ENCODE peak calls at places on chromosome 11, in six cellular contexts. One of them, this sample, is unnamed. For H3K4me1, the result is how much of the 10 kb centered on the place peaks cover.

GRCh38 chr11:32353884-32354283 is 81.5 kb downstream of the WT1 start:
- DNase-seq in IMR-90: no peak
- DNase-seq in H1: no peak
- DNase-seq in neuronal stem cell: no peak
- DNase-seq in H9: no peak
- DNase-seq in mesendoderm: no peak
- DNase-seq in this sample: no peak

GRCh38 chr11:61575886-61576516 is 4.9 kb downstream of the SYT7 start:
- DNase-seq in IMR-90: no peak
- DNase-seq in H1: no peak
- DNase-seq in neuronal stem cell: no peak
- DNase-seq in H9: no peak
- DNase-seq in mesendoderm: no peak
- DNase-seq in this sample: no peak

GRCh38 chr11:14793546-14793945 is 98.5 kb downstream of the CYP2R1 start:
- DNase-seq in IMR-90: no peak
- DNase-seq in H1: no peak
- DNase-seq in neuronal stem cell: no peak
- DNase-seq in H9: no peak
- DNase-seq in mesendoderm: no peak
- DNase-seq in this sample: no peak

GRCh38 chr11:8683115-8683807 is 669 bp downstream of the RPL27A start:
- DNase-seq in IMR-90: no peak
- DNase-seq in H1: no peak
- DNase-seq in neuronal stem cell: no peak
- DNase-seq in H9: no peak
- DNase-seq in mesendoderm: peak
- DNase-seq in this sample: peak

GRCh38 chr11:12377824-12378593 is 638 bp downstream of the PARVA start:
- DNase-seq in IMR-90: peak
- DNase-seq in H1: peak
- DNase-seq in neuronal stem cell: peak
- DNase-seq in H9: peak
- DNase-seq in mesendoderm: peak
- DNase-seq in this sample: peak

GRCh38 chr11:8512547-8512946 is 81.5 kb downstream of the STK33 start:
- DNase-seq in IMR-90: no peak
- DNase-seq in H1: no peak
- DNase-seq in neuronal stem cell: no peak
- DNase-seq in H9: no peak
- DNase-seq in mesendoderm: no peak
- DNase-seq in this sample: no peak

GRCh38 chr11:23727821-23728220 is 769.0 kb upstream of the LUZP2 start:
- DNase-seq in IMR-90: peak
- DNase-seq in H1: no peak
- DNase-seq in neuronal stem cell: no peak
- DNase-seq in H9: no peak
- DNase-seq in mesendoderm: peak
- DNase-seq in this sample: no peak

GRCh38 chr11:111939836-111940604 is 2.9 kb downstream of the DIXDC1 start:
- DNase-seq in IMR-90: peak
- DNase-seq in H1: no peak
- DNase-seq in neuronal stem cell: no peak
- DNase-seq in H9: no peak
- DNase-seq in mesendoderm: no peak
- DNase-seq in this sample: no peak

GRCh38 chr11:57453543-57454177 is 6.7 kb upstream of the RTN4RL2 start:
- DNase-seq in IMR-90: no peak
- DNase-seq in H1: no peak
- DNase-seq in neuronal stem cell: no peak
- DNase-seq in H9: no peak
- DNase-seq in mesendoderm: no peak
- DNase-seq in this sample: no peak

GRCh38 chr11:12625438-12626071 is 48.7 kb upstream of the TEAD1 start:
- DNase-seq in IMR-90: peak
- DNase-seq in H1: no peak
- DNase-seq in neuronal stem cell: no peak
- DNase-seq in H9: no peak
- DNase-seq in mesendoderm: no peak
- DNase-seq in this sample: no peak

GRCh38 chr11:102306048-102306575 is 11.2 kb upstream of the BIRC3 start:
- DNase-seq in IMR-90: no peak
- DNase-seq in H1: no peak
- DNase-seq in neuronal stem cell: no peak
- DNase-seq in H9: no peak
- DNase-seq in mesendoderm: no peak
- DNase-seq in this sample: peak

GRCh38 chr11:68128682-68129327 is 7.6 kb upstream of the CHKA start:
- DNase-seq in IMR-90: peak
- DNase-seq in H1: no peak
- DNase-seq in neuronal stem cell: no peak
- DNase-seq in H9: peak
- DNase-seq in mesendoderm: peak
- DNase-seq in this sample: peak

GRCh38 chr11:111063711-111064110 is 181.8 kb upstream of the POU2AF2 start:
- DNase-seq in IMR-90: peak
- DNase-seq in H1: no peak
- DNase-seq in neuronal stem cell: no peak
- DNase-seq in H9: no peak
- DNase-seq in mesendoderm: no peak
- DNase-seq in this sample: no peak

GRCh38 chr11:2693271-2693833 is 6.4 kb downstream of the KCNQ1OT1 start:
- DNase-seq in IMR-90: no peak
- DNase-seq in H1: peak
- DNase-seq in neuronal stem cell: no peak
- DNase-seq in H9: peak
- DNase-seq in mesendoderm: peak
- DNase-seq in this sample: no peak

GRCh38 chr11:95044010-95044409 is 5.2 kb upstream of the KDM4F start:
- DNase-seq in IMR-90: no peak
- DNase-seq in H1: no peak
- DNase-seq in neuronal stem cell: no peak
- DNase-seq in H9: no peak
- DNase-seq in mesendoderm: no peak
- DNase-seq in this sample: no peak

GRCh38 chr11:35144103-35144741 is 5.3 kb downstream of the CD44 start:
- DNase-seq in IMR-90: peak
- DNase-seq in H1: no peak
- DNase-seq in neuronal stem cell: no peak
- DNase-seq in H9: no peak
- DNase-seq in mesendoderm: no peak
- DNase-seq in this sample: peak

GRCh38 chr11:102971766-102972165 is 16.2 kb upstream of the MMP13 start:
- DNase-seq in IMR-90: peak
- DNase-seq in H1: no peak
- DNase-seq in neuronal stem cell: no peak
- DNase-seq in H9: no peak
- DNase-seq in mesendoderm: no peak
- DNase-seq in this sample: no peak

GRCh38 chr11:112794321-112794720 is 166.9 kb upstream of the NCAM1 start:
- DNase-seq in IMR-90: no peak
- DNase-seq in H1: no peak
- DNase-seq in neuronal stem cell: no peak
- DNase-seq in H9: no peak
- DNase-seq in mesendoderm: no peak
- DNase-seq in this sample: no peak

GRCh38 chr11:115939726-115940421 is 435.7 kb upstream of the CADM1 start:
- DNase-seq in IMR-90: no peak
- DNase-seq in H1: no peak
- DNase-seq in neuronal stem cell: no peak
- DNase-seq in H9: no peak
- DNase-seq in mesendoderm: no peak
- DNase-seq in this sample: no peak

GRCh38 chr11:65526744-65527143 is 1.9 kb downstream of the SCYL1 start:
- DNase-seq in IMR-90: no peak
- DNase-seq in H1: no peak
- DNase-seq in neuronal stem cell: no peak
- DNase-seq in H9: no peak
- DNase-seq in mesendoderm: no peak
- DNase-seq in this sample: no peak
- H3K4me1 ChIP-seq in IMR-90: under half
- H3K4me1 ChIP-seq in H1: under half
- H3K4me1 ChIP-seq in neuronal stem cell: under half
- H3K4me1 ChIP-seq in H9: under half
- H3K4me1 ChIP-seq in mesendoderm: under half
- H3K4me1 ChIP-seq in this sample: under half

GRCh38 chr11:17206448-17206847 is 1.3 kb downstream of the PIK3C2A start:
- DNase-seq in IMR-90: no peak
- DNase-seq in H1: no peak
- DNase-seq in neuronal stem cell: no peak
- DNase-seq in H9: no peak
- DNase-seq in mesendoderm: no peak
- DNase-seq in this sample: no peak

GRCh38 chr11:17208257-17208999 is 642 bp upstream of the PIK3C2A start:
- DNase-seq in IMR-90: peak
- DNase-seq in H1: peak
- DNase-seq in neuronal stem cell: peak
- DNase-seq in H9: peak
- DNase-seq in mesendoderm: peak
- DNase-seq in this sample: peak

GRCh38 chr11:17209939-17210245 is 2.1 kb upstream of the PIK3C2A start:
- DNase-seq in IMR-90: no peak
- DNase-seq in H1: no peak
- DNase-seq in neuronal stem cell: no peak
- DNase-seq in H9: no peak
- DNase-seq in mesendoderm: peak
- DNase-seq in this sample: no peak

DNA sequence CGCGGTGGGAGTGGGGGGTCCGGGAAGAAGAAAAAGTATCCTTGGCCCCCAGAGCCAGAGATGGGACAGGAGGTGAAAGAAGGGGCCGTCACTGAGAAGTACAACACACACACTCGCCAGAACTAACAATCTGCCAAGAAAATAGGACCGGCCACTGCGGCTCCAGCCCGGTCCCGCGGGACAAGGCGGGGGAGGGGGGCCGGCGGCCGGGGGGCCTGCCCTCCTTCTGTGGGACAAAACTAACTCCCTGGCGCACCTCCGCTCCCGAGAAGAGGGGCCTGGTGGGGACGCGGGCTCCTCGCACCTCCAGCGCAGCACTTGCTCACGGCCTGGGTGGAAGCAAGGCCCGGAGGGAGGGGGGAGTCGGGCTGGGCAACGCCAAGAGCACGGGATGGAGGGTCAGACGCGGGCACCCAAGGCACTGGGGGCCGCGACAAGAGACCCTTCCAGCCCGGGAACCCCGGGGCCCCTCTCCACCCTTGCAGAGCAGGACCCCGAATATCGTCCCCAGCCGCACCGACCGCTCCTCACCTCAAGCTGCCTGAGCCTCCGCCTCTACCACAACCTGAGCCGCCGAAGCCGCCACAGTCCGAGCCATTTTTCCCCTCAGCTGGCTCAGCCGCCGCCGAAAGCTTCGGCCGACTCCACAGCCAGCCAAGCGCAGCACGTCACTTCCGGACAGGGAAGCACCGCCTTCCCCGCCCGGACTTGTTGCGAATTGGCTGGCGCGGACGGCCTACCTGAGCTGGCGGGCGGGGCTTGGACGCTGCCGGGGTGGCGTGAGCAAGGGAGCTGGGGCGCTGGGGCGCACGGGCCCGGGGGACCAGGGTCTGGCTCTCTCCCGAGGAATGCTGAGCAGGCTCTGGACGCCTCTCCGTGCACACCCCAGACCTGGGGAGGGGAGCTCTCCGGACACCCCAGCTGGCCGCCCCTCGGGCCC is at the start of gene PIK3C2A:
- DNase-seq in IMR-90: peak
- DNase-seq in H1: peak
- DNase-seq in neuronal stem cell: peak
- DNase-seq in H9: peak
- DNase-seq in mesendoderm: peak
- DNase-seq in this sample: peak
- H2BK5ac ChIP-seq in IMR-90: peak
- H2BK5ac ChIP-seq in H1: peak
- H2BK5ac ChIP-seq in neuronal stem cell: peak
- H2BK5ac ChIP-seq in H9: peak
- H2BK5ac ChIP-seq in mesendoderm: peak
- H2BK5ac ChIP-seq in this sample: peak

GRCh38 chr11:119727523-119728081 is 1.4 kb downstream of the NECTIN1 start:
- DNase-seq in IMR-90: no peak
- DNase-seq in H1: no peak
- DNase-seq in neuronal stem cell: peak
- DNase-seq in H9: peak
- DNase-seq in mesendoderm: peak
- DNase-seq in this sample: peak
- H3K4me1 ChIP-seq in IMR-90: under half
- H3K4me1 ChIP-seq in H1: under half
- H3K4me1 ChIP-seq in neuronal stem cell: under half
- H3K4me1 ChIP-seq in H9: under half
- H3K4me1 ChIP-seq in mesendoderm: under half
- H3K4me1 ChIP-seq in this sample: under half

DNA sequence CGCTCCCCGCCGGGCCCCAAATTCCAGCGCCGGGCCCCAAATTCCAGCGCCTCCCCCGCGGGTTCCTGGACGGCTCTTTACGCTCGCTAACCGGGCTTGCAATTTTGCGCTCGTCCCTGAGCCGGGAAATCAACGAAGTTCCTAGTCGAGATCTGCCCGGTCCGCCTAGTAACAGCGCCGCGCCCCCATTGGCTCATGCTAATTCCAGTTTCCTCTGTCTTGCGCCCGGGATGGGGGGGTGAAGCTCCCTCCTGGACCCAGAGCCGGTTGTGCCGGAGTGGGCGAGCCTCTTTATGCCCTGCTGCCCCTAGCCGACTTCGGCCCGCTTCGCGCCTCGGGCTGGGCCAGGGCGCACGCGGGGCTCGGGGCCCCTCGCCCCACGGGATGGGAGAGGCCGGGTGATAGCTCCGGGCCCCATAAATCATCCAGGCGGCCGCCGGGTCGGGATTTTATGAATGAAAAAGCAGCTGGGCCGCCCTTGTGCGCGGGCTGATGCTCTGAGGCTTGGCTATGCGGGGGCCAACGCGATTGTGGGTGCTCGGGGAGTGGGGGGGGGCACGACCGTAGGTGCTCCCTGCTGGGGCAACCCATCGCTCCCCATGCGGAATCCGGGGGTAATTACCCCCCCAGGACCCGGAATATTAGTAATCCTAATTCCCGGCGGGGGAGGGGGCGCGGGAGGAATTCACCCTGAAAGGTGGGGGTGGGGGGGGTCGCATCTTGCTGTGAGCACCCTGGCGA is 1.8 kb upstream of the CCND1 start:
- DNase-seq in IMR-90: peak
- DNase-seq in H1: peak
- DNase-seq in neuronal stem cell: peak
- DNase-seq in H9: peak
- DNase-seq in mesendoderm: peak
- DNase-seq in this sample: peak
- H2BK5ac ChIP-seq in IMR-90: peak
- H2BK5ac ChIP-seq in H1: peak
- H2BK5ac ChIP-seq in neuronal stem cell: peak
- H2BK5ac ChIP-seq in H9: no peak
- H2BK5ac ChIP-seq in mesendoderm: no peak
- H2BK5ac ChIP-seq in this sample: peak

GRCh38 chr11:66111158-66111557 is 41.1 kb downstream of the PACS1 start:
- DNase-seq in IMR-90: no peak
- DNase-seq in H1: no peak
- DNase-seq in neuronal stem cell: no peak
- DNase-seq in H9: no peak
- DNase-seq in mesendoderm: no peak
- DNase-seq in this sample: no peak
- H3K4me1 ChIP-seq in IMR-90: under half
- H3K4me1 ChIP-seq in H1: under half
- H3K4me1 ChIP-seq in neuronal stem cell: under half
- H3K4me1 ChIP-seq in H9: under half
- H3K4me1 ChIP-seq in mesendoderm: under half
- H3K4me1 ChIP-seq in this sample: under half

GRCh38 chr11:119030329-119031047 is at the start of gene SLC37A4:
- DNase-seq in IMR-90: peak
- DNase-seq in H1: peak
- DNase-seq in neuronal stem cell: peak
- DNase-seq in H9: peak
- DNase-seq in mesendoderm: peak
- DNase-seq in this sample: peak
- H2BK5ac ChIP-seq in IMR-90: no peak
- H2BK5ac ChIP-seq in H1: peak
- H2BK5ac ChIP-seq in neuronal stem cell: peak
- H2BK5ac ChIP-seq in H9: no peak
- H2BK5ac ChIP-seq in mesendoderm: peak
- H2BK5ac ChIP-seq in this sample: peak

This sample was measured in trophoblast cell.